ENCODE peak calls at places on chromosomes 7 and 10, in four cellular contexts. A is GM12865, M is HL-60, W is HFF-Myc. P is an unnamed sample.

GRCh38 chr10:125190414-125190813 is 30.1 kb upstream of the CTBP2 start:
- DNase-seq in A (no peak), W (no peak), M (no peak), P (no peak)

GRCh38 chr10:89327803-89328441 is at the start of gene IFIT3:
- DNase-seq in M (peak), W (peak), A (peak), P (peak)

GRCh38 chr7:52862321-52862720 is 173.1 kb upstream of the POM121L12 start:
- DNase-seq in W (no peak), M (no peak), A (no peak), P (no peak)

GRCh38 chr7:2644514-2645273 is 12.9 kb downstream of the TTYH3 start:
- DNase-seq in A (no peak), W (no peak), M (no peak), P (no peak)

GRCh38 chr7:92953657-92954056 is 117.3 kb upstream of the CDK6 start:
- DNase-seq in W (no peak), M (no peak), A (no peak), P (no peak)

GRCh38 chr7:132933076-132933466 is 148.8 kb downstream of the CHCHD3 start:
- DNase-seq in W (no peak), A (no peak), M (no peak), P (no peak)

GRCh38 chr7:116367171-116367813 is 132.2 kb upstream of the CAV2 start:
- DNase-seq in M (no peak), W (no peak), A (no peak), P (no peak)

GRCh38 chr10:50850576-50851340 is 34.7 kb downstream of the A1CF start:
- DNase-seq in A (no peak), M (no peak), W (no peak), P (no peak)

GRCh38 chr10:44154956-44155355 is 229.9 kb downstream of the CXCL12 start:
- DNase-seq in A (no peak), M (no peak), W (no peak), P (no peak)

GRCh38 chr7:98687331-98687863 is 70.3 kb downstream of the NPTX2 start:
- DNase-seq in W (no peak), M (no peak), A (no peak), P (no peak)

GRCh38 chr10:42933454-42934340 is 143.2 kb upstream of the RET start:
- DNase-seq in W (no peak), M (no peak), A (no peak), P (no peak)

GRCh38 chr7:128920913-128921582 is 10.5 kb upstream of the KCP start:
- DNase-seq in A (no peak), W (no peak), M (no peak), P (peak)

GRCh38 chr7:115676080-115676479 is 354.5 kb downstream of the TFEC start:
- DNase-seq in W (no peak), M (no peak), A (no peak), P (no peak)

GRCh38 chr10:120365872-120366271 is 91.2 kb upstream of the PLPP4 start:
- DNase-seq in A (no peak), M (no peak), W (no peak), P (no peak)

GRCh38 chr7:110718514-110719205 is 372.3 kb upstream of the LRRN3 start:
- DNase-seq in M (no peak), W (no peak), A (no peak), P (no peak)

GRCh38 chr7:4745971-4746919 is 29.2 kb upstream of the AP5Z1 start:
- DNase-seq in M (peak), W (peak), A (peak), P (no peak)

GRCh38 chr7:150417239-150417638 is 33.2 kb upstream of the GIMAP8 start:
- DNase-seq in W (no peak), M (no peak), A (no peak), P (no peak)

GRCh38 chr7:150420242-150420641 is 30.2 kb upstream of the GIMAP8 start:
- DNase-seq in A (no peak), M (no peak), W (no peak), P (no peak)

GRCh38 chr7:150420987-150421674 is 29.3 kb upstream of the GIMAP8 start:
- DNase-seq in W (peak), A (peak), M (peak), P (peak)

GRCh38 chr7:150415161-150416160 is 35.0 kb upstream of the GIMAP8 start:
- DNase-seq in M (no peak), A (no peak), W (no peak), P (no peak)

DNA sequence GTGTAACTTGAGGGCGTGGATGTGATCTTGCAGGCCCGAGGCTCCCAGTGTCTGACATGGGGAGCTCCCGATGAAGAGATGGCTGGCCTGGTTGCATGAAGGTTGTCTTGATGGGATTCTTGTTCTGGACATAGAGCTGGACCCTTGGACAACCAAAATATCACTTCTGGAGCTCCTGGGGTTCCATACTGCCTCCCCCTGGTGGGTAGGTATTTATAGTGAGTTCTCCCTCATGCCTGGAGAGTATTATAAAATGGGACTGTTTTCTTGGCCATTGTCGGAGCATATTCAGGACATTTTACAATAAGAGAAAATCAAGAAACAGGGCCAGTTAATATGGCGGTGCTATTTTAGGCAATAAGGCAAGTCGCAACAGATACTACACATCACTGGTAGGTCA is 32.6 kb upstream of the GIMAP8 start:
- DNase-seq in W (no peak), M (no peak), A (no peak), P (no peak)
- TF ChIP-seq CTCF in W (no peak), M (no peak), A (peak), P (no peak)

GRCh38 chr7:141659501-141659900 is 42.5 kb downstream of the DENND11 start:
- DNase-seq in M (no peak), A (no peak), W (no peak), P (no peak)

GRCh38 chr7:141652691-141653090 is 49.3 kb downstream of the DENND11 start:
- DNase-seq in M (no peak), A (no peak), W (no peak), P (no peak)

GRCh38 chr7:141651417-141651816 is 50.5 kb downstream of the DENND11 start:
- DNase-seq in W (no peak), M (no peak), A (no peak), P (no peak)

GRCh38 chr7:141649865-141650499 is 52.0 kb downstream of the DENND11 start:
- DNase-seq in W (peak), A (peak), M (peak), P (no peak)

DNA sequence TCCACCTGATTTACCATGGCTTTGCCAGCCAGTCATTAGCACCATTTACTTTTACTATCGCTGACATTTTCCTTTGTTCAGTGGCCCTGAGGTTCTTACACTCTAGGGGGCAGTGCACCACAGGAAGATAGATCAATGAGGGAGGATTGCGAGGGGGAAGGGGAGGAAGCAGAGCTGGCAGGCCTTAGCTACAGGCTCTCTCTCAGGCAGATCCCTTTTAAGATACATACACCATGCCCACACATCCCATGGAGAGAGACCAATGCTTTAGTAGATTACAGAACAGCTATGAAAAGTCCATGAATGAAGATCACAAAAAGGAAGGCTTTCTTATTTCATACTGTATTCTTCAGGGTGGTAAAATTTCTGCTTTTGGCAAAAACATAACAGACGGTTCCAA is 47.4 kb downstream of the DENND11 start:
- DNase-seq in W (peak), M (peak), A (peak), P (no peak)
- TF ChIP-seq CTCF in W (peak), M (peak), A (peak), P (peak)

DNA sequence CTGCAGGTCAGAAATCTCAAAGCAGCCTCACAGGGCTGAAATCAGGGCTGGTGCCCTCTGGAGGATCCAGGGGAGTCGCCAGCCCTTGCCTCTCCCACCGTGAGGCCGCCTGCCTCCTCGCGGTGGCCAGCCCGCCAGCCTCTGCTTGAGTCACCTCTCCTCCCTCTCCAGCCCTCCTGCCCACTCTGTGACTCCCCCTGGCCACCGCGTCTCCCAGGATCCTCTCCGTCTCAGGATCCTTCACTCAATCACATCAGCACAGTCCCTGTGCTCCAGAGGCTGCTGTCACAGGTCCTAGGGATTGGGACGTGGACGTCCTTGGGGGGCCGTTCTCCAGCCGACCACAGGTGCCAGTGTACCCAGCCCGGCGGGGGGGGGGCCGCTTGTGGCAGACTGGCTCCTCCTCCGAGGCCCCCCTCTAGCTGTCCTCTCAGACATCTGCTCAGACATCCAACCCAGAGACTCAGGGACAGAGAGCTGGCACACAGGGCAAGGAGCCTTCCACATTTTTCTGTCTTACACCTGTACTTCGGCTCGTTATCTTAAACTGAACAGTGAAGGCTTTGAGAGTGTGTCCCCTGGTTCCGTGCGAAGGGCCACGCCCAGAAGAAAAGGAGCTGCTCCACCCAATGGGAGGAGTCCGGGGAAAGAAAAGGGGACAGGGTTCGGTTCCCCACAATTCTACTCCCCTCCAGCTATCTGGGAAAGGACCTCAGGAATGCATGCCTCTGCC is 9.4 kb upstream of the PPP2R2D start:
- DNase-seq in A (no peak), W (no peak), M (no peak), P (no peak)
- TF ChIP-seq CTCF in A (no peak), W (no peak), M (no peak), P (no peak)

GRCh38 chr10:106555599-106555998 is 608.9 kb downstream of the SORCS1 start:
- DNase-seq in W (no peak), A (no peak), M (no peak), P (no peak)

GRCh38 chr10:106559442-106559841 is 605.1 kb downstream of the SORCS1 start:
- DNase-seq in W (no peak), A (no peak), M (no peak), P (no peak)

GRCh38 chr10:106560925-106561640 is 603.4 kb downstream of the SORCS1 start:
- DNase-seq in M (no peak), A (no peak), W (no peak), P (no peak)

GRCh38 chr10:106557951-106558733 is 606.4 kb downstream of the SORCS1 start:
- DNase-seq in M (no peak), A (no peak), W (peak), P (no peak)

GRCh38 chr10:106557053-106557452 is 607.5 kb downstream of the SORCS1 start:
- DNase-seq in M (no peak), A (no peak), W (no peak), P (no peak)
- TF ChIP-seq CTCF in M (no peak), A (no peak), W (no peak), P (no peak)

GRCh38 chr7:44057849-44058758 is 7.3 kb downstream of the PGAM2 start:
- DNase-seq in M (no peak), W (no peak), A (no peak), P (peak)
- TF ChIP-seq CTCF in M (no peak), W (no peak), A (no peak), P (no peak)

DNA sequence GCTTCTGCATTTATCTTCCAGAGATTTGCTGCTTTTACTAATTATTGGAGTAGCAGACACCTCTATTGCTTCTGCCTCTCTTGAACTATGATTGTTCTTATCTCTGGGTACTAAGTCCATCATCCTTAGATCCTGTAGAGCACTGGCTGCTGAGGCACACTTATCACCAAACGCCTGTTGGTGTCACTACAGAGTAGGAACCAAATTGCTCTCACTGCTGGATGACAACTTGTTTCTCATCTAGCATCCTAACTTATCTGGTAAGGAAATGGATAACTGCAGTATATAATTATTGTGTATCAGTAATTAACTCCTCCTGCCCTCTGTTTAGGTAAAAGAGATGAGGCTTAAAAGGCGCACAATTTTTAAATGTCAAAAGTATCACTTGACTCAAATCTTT is 1059.4 kb downstream of the NRG3 start:
- DNase-seq in W (no peak), M (no peak), A (peak), P (no peak)
- TF ChIP-seq CTCF in W (peak), M (no peak), A (peak), P (no peak)

GRCh38 chr7:158355456-158356065 is 232.1 kb downstream of the PTPRN2 start:
- DNase-seq in W (no peak), A (no peak), M (no peak), P (no peak)

GRCh38 chr7:158356454-158356853 is 231.2 kb downstream of the PTPRN2 start:
- DNase-seq in A (no peak), M (no peak), W (no peak), P (no peak)

GRCh38 chr7:158354861-158355260 is 232.8 kb downstream of the PTPRN2 start:
- DNase-seq in A (no peak), W (no peak), M (no peak), P (no peak)

GRCh38 chr7:158351481-158351880 is 236.1 kb downstream of the PTPRN2 start:
- DNase-seq in M (no peak), A (no peak), W (no peak), P (no peak)

GRCh38 chr7:158353606-158354570 is 233.7 kb downstream of the PTPRN2 start:
- DNase-seq in M (peak), W (no peak), A (no peak), P (no peak)
- TF ChIP-seq CTCF in M (peak), W (peak), A (peak), P (peak)

DNA sequence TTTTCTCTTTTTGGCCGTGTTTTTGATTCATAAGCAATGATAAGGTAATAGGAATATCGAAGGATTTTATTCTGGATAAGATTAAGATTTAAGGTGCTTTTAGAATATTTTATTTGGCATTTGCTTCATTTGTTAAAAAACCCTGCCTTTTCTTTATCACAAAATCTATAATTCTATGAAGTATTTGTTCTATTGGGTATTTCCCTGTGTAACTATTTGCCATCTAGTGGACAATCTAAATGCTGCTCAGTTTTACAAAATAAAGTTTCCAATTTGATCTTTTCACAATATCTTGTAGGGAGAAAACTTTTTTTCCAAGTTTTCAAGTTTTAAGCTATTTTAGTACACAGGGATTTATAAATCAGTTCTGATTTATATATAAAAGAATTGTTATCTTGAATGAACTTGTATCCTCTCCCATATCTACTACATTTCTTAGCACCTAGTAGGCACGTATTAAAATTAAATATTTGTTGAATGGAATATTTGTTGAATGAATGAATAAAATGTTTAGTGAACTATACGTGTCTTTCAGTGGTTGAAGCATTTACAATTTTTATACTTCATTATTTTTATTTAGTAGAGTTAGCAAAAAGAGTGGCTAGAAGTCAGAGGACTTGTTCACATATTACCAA is 26.5 kb downstream of the ANKRD7 start:
- DNase-seq in W (no peak), M (no peak), A (no peak), P (no peak)
- TF ChIP-seq CTCF in W (no peak), M (no peak), A (no peak), P (no peak)

P was measured in CD14-positive monocyte.